ENCODE peak calls at places on chromosomes 2 and 18, in ten cellular contexts. L, R, H, X, E, D, B, F, M and Q are unnamed samples.

GRCh38 chr18:23626451-23627279 is 36.0 kb downstream of the ANKRD29 start:
- DNase-seq in L (no peak), R (peak; percentile 43), H (no peak), X (no peak), E (no peak), D (no peak), B (no peak), F (no peak), M (no peak), Q (no peak)

GRCh38 chr2:211306929-211307328 is 750.5 kb downstream of the CPS1 start:
- DNase-seq in L (no peak), R (no peak), H (no peak), X (no peak), E (no peak), D (no peak), B (no peak), F (no peak), M (no peak), Q (no peak)

GRCh38 chr2:79717364-79718007 is 204.6 kb downstream of the CTNNA2 start:
- DNase-seq in L (no peak), R (peak; percentile 32), H (no peak), X (no peak), E (no peak), D (no peak), B (no peak), F (peak; percentile 93), M (no peak), Q (no peak)

GRCh38 chr2:194819367-194819766 is 837.7 kb upstream of the SLC39A10 start:
- DNase-seq in L (no peak), R (peak; percentile 3), H (no peak), X (no peak), E (no peak), D (no peak), B (peak; percentile 21), F (no peak), M (peak; percentile 49), Q (no peak)

GRCh38 chr2:62306751-62307468 is 111.0 kb downstream of the B3GNT2 start:
- DNase-seq in L (peak; percentile 29), R (peak; percentile 48), H (no peak), X (peak; percentile 25), E (no peak), D (peak; percentile 10), B (peak; percentile 94), F (peak; percentile 88), M (no peak), Q (no peak)

GRCh38 chr18:7954229-7954628 is 387.1 kb downstream of the PTPRM start:
- DNase-seq in L (no peak), R (peak; percentile 61), H (no peak), X (no peak), E (no peak), D (no peak), B (no peak), F (no peak), M (no peak), Q (no peak)

GRCh38 chr2:200472853-200473464 is 36.9 kb downstream of the KCTD18 start:
- DNase-seq in L (no peak), R (no peak), H (no peak), X (no peak), E (no peak), D (no peak), B (no peak), F (no peak), M (no peak), Q (no peak)

GRCh38 chr2:173866858-173867620 is 98.1 kb downstream of the SP3 start:
- DNase-seq in L (no peak), R (no peak), H (no peak), X (peak; percentile 42), E (no peak), D (no peak), B (no peak), F (no peak), M (no peak), Q (no peak)

GRCh38 chr2:24834733-24835395 is 41.6 kb downstream of the CENPO start:
- DNase-seq in L (no peak), R (no peak), H (no peak), X (no peak), E (no peak), D (no peak), B (no peak), F (no peak), M (no peak), Q (no peak)

GRCh38 chr2:122736279-122736678 is 980.8 kb downstream of the TSN start:
- DNase-seq in L (no peak), R (peak; percentile 44), H (no peak), X (no peak), E (no peak), D (no peak), B (no peak), F (peak; percentile 63), M (no peak), Q (no peak)

GRCh38 chr2:144322379-144322778 is 197.5 kb downstream of the ZEB2 start:
- DNase-seq in L (no peak), R (peak; percentile 17), H (no peak), X (no peak), E (no peak), D (no peak), B (no peak), F (no peak), M (no peak), Q (no peak)

GRCh38 chr2:108449410-108450200 is 599 bp downstream of the GCC2 start:
- DNase-seq in L (no peak), R (peak; percentile 45), H (peak; percentile 5), X (no peak), E (no peak), D (peak; percentile 41), B (peak; percentile 19), F (peak; percentile 19), M (no peak), Q (peak; percentile 27)

GRCh38 chr2:160836755-160837154 is 323.5 kb upstream of the TANK start:
- DNase-seq in L (no peak), R (peak; percentile 87), H (no peak), X (no peak), E (no peak), D (no peak), B (no peak), F (peak; percentile 80), M (no peak), Q (no peak)

GRCh38 chr18:48292229-48292628 is 117.0 kb downstream of the ZBTB7C start:
- DNase-seq in L (no peak), R (no peak), H (no peak), X (no peak), E (no peak), D (no peak), B (no peak), F (peak; percentile 2), M (no peak), Q (no peak)

GRCh38 chr2:203637819-203638167 is 68.6 kb upstream of the CD28 start:
- DNase-seq in L (no peak), R (no peak), H (no peak), X (no peak), E (no peak), D (no peak), B (no peak), F (no peak), M (no peak), Q (no peak)

GRCh38 chr2:235952714-235953113 is 215.5 kb downstream of the GBX2 start:
- DNase-seq in L (no peak), R (no peak), H (no peak), X (no peak), E (no peak), D (no peak), B (no peak), F (no peak), M (no peak), Q (no peak)

GRCh38 chr18:59070181-59070912 is 69.3 kb upstream of the SEC11C start:
- DNase-seq in L (peak; percentile 77), R (peak; percentile 82), H (peak; percentile 79), X (peak; percentile 88), E (peak; percentile 13), D (peak; percentile 65), B (peak; percentile 87), F (peak; percentile 69), M (peak; percentile 69), Q (peak; percentile 62)

GRCh38 chr2:54899576-54900200 is 150.6 kb downstream of the RTN4 start:
- DNase-seq in L (no peak), R (peak; percentile 79), H (no peak), X (peak; percentile 18), E (no peak), D (no peak), B (peak; percentile 24), F (peak; percentile 65), M (peak; percentile 4), Q (no peak)

GRCh38 chr2:166573393-166573792 is 79.3 kb upstream of the SCN7A start:
- DNase-seq in L (no peak), R (peak; percentile 52), H (no peak), X (no peak), E (no peak), D (no peak), B (no peak), F (peak; percentile 15), M (no peak), Q (no peak)

GRCh38 chr2:62217421-62217820 is 21.5 kb downstream of the B3GNT2 start:
- DNase-seq in L (no peak), R (no peak), H (no peak), X (no peak), E (no peak), D (no peak), B (no peak), F (no peak), M (no peak), Q (no peak)

GRCh38 chr2:35081001-35081628 is 1274.5 kb upstream of the CRIM1 start:
- DNase-seq in L (no peak), R (peak; percentile 10), H (no peak), X (no peak), E (no peak), D (no peak), B (no peak), F (peak; percentile 57), M (no peak), Q (no peak)